ENCODE peak calls at places on chromosomes 4 and X, in five cellular contexts. B is IMR-90, D is A549, N is K562, I is HepG2. M is an unnamed sample.

GRCh38 chr4:14111730-14112171 is 484.2 kb upstream of the BOD1L1 start:
- DNase-seq in B (peak; percentile 13), D (no peak), N (no peak), I (no peak), M (no peak)

GRCh38 chr4:112702892-112703291 is 65.9 kb downstream of the LARP7 start:
- DNase-seq in B (no peak), D (no peak), N (no peak), I (no peak), M (no peak)

GRCh38 chrX:69133561-69134542 is 31.4 kb downstream of the PJA1 start:
- DNase-seq in B (peak; percentile 69), D (peak; percentile 58), N (peak; percentile 29), I (peak; percentile 59), M (no peak)

GRCh38 chr4:142818476-142818875 is 27.6 kb downstream of the INPP4B start:
- DNase-seq in B (no peak), D (no peak), N (no peak), I (no peak), M (no peak)

GRCh38 chrX:150459168-150459567 is 96.1 kb downstream of the MAMLD1 start:
- DNase-seq in B (no peak), D (no peak), N (no peak), I (no peak), M (no peak)

GRCh38 chrX:10017866-10018265 is 50.7 kb downstream of the CLDN34 start:
- DNase-seq in B (peak; percentile 65), D (peak; percentile 28), N (no peak), I (peak; percentile 81), M (no peak)

GRCh38 chr4:7584760-7585159 is 150.0 kb upstream of the PSAPL1 start:
- DNase-seq in B (no peak), D (no peak), N (no peak), I (no peak), M (no peak)

GRCh38 chrX:16797358-16797757 is 11.1 kb downstream of the TXLNG start:
- DNase-seq in B (peak; percentile 57), D (no peak), N (no peak), I (no peak), M (no peak)

GRCh38 chrX:10988653-10989052 is 122.5 kb upstream of the HCCS start:
- DNase-seq in B (no peak), D (no peak), N (no peak), I (no peak), M (no peak)

GRCh38 chr4:101076032-101076431 is 271.3 kb downstream of the PPP3CA start:
- DNase-seq in B (no peak), D (no peak), N (no peak), I (peak; percentile 2), M (no peak)

GRCh38 chr4:101400096-101400495 is 52.8 kb upstream of the PPP3CA start:
- DNase-seq in B (peak; percentile 78), D (no peak), N (no peak), I (no peak), M (no peak)

GRCh38 chr4:30948653-30949052 is 228.5 kb downstream of the PCDH7 start:
- DNase-seq in B (peak; percentile 58), D (no peak), N (no peak), I (no peak), M (no peak)
- TF ChIP-seq MAFK in B (no peak), D (no peak), N (no peak), I (no peak), M (no peak)

DNA sequence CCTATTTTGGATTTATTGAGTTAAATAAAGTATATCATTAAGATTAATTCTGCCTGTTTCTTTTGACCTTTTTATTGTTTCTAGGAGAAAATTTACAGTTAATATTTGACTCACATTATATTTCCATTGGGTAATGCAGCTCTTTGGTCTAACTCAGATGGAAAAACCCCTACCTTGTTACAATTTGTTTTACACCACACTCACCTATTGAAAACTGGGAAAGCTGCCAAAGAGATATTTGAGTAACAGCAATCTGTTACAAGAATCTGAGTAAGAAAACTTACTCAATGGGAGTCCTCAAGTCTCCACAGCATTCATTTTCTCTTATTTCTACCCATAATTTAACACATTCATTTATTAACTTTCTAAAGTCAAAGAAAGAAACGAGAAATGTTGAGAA is 108.0 kb upstream of the TLL1 start:
- DNase-seq in B (no peak), D (no peak), N (no peak), I (no peak), M (no peak)
- TF ChIP-seq RAD21 in B (no peak), D (no peak), N (no peak), I (no peak), M (no peak)

GRCh38 chr4:176775326-176775725 is 17.4 kb downstream of the VEGFC start:
- DNase-seq in B (no peak), D (no peak), N (no peak), I (no peak), M (no peak)

GRCh38 chr4:176767183-176767582 is 25.5 kb downstream of the VEGFC start:
- DNase-seq in B (peak; percentile 33), D (no peak), N (no peak), I (no peak), M (no peak)

GRCh38 chr4:176774852-176775251 is 17.9 kb downstream of the VEGFC start:
- DNase-seq in B (peak; percentile 45), D (no peak), N (no peak), I (no peak), M (no peak)

DNA sequence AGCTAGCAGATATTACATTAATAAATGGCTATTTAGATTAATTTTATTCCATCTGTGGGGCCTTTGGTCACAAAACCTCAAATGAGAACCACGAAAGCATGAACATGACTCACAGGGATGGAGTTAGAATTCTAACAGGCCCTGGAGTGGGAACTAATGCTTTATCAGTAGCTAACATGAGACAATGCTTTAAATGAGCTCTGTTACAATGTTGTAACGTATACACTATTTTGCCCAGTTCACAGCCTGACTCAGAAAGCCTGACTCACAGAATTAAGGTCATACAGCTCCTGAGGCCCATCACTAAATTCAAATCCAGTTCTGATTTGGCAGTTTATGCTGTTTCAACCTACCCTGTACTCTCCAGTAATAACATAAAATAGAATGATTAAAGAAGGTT is 23.2 kb downstream of the VEGFC start:
- DNase-seq in B (peak; percentile 99), D (no peak), N (no peak), I (no peak), M (no peak)
- TF ChIP-seq MAFK in B (peak; percentile 56), D (no peak), N (no peak), I (no peak), M (no peak)

GRCh38 chr4:22170353-22170752 is 221.8 kb upstream of the KCNIP4 start:
- DNase-seq in B (peak; percentile 60), D (no peak), N (no peak), I (no peak), M (no peak)
- TF ChIP-seq RAD21 in B (no peak), D (no peak), N (no peak), I (no peak), M (no peak)

GRCh38 chr4:139655116-139655515 is 10.5 kb upstream of the MGST2 start:
- DNase-seq in B (peak; percentile 48), D (no peak), N (peak; percentile 32), I (peak; percentile 65), M (no peak)
- TF ChIP-seq MAFK in B (no peak), D (no peak), N (no peak), I (no peak), M (no peak)

DNA sequence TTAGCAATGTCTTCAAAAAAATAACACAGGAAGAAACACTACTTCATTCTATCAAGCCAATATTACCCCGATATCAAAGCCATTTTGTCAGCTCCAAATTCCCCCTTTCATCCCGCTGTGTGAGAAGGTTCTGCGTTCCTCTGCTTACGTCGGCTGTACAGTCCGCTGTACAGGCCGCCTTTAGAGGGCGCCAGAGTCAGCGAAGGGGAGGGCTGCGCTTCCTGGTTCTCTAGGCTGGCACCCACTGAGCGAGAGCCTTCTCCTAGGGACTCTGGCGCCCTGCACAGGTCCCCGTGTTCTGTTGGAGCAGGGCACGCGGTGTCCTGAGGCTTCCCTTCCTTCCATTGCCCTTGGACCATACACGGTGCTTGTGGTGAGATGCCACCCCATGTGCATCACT is 25.3 kb upstream of the CT45A1 start:
- DNase-seq in B (no peak), D (no peak), N (peak; percentile 65), I (no peak), M (no peak)
- TF ChIP-seq RAD21 in B (no peak), D (no peak), N (no peak), I (no peak), M (no peak)

DNA sequence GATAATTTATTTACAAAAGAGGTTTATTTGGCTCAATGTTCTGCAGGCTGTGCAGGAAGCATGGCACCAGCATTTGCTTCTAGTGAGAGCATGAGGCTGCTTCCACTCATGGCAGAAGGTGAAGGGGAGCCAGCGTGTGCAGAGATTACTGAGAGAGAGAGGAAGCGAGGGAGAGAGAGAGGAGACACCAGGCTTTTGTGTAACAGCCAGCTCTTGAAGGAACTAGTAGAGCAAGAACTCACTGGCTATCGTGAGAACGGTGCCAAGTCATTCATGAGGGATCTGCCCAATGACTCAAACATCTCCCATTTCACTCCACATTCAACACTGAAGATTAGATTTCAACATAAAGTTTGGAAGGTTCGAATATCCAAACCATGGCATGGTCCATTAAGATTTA is 12.7 kb downstream of the GUCY1A1 start:
- DNase-seq in B (peak; percentile 38), D (no peak), N (no peak), I (no peak), M (no peak)
- TF ChIP-seq MAFK in B (no peak), D (no peak), N (no peak), I (no peak), M (no peak)

GRCh38 chr4:140604544-140604943 is 35.8 kb upstream of the UCP1 start:
- DNase-seq in B (no peak), D (no peak), N (no peak), I (no peak), M (no peak)

GRCh38 chr4:140611854-140612253 is 43.1 kb upstream of the UCP1 start:
- DNase-seq in B (peak; percentile 48), D (no peak), N (no peak), I (no peak), M (no peak)

GRCh38 chr4:140609548-140610425 is 41.0 kb upstream of the UCP1 start:
- DNase-seq in B (peak; percentile 55), D (peak; percentile 55), N (peak; percentile 40), I (peak; percentile 53), M (no peak)

GRCh38 chr4:140612356-140612755 is 43.6 kb upstream of the UCP1 start:
- DNase-seq in B (no peak), D (no peak), N (no peak), I (no peak), M (no peak)

DNA sequence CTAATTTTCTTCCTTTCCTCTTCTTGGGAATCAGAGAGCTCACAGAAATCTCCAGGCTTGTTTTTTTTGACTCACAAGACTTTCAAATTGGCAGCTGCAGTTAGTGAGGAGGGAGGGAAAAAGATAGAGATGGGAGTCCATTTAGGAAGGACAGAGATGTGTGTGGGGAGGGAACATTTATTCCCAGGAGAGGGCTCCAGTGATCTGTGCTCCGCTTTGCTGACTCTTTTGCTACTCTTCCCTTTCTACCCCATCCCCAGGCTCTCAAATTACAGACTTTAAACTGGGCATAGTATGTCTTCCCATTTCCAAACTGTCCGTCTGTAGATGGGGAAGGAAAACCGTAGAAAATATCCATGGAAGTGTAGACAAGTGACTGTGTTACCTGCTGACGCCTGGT is 39.1 kb upstream of the UCP1 start:
- DNase-seq in B (no peak), D (no peak), N (no peak), I (no peak), M (no peak)
- TF ChIP-seq RAD21 in B (no peak), D (no peak), N (no peak), I (no peak), M (peak; percentile 39)